ENCODE peak calls at places on chromosomes 11 and 22, in four cellular contexts. P is thoracic aorta, V is pancreas, Z is tibial artery. I is an unnamed sample.

GRCh38 chr11:90113541-90113940 is 20.9 kb upstream of the NAALAD2 start:
- DNase-seq in P (no peak), V (no peak), Z (no peak), I (no peak)

GRCh38 chr11:92226331-92227232 is 2.0 kb downstream of the FAT3 start:
- DNase-seq in P (no peak), V (no peak), Z (no peak), I (no peak)

GRCh38 chr22:39574779-39575551 is 4.4 kb downstream of the CACNA1I start:
- DNase-seq in P (no peak), V (no peak), Z (no peak), I (no peak)

GRCh38 chr11:96111308-96111707 is 187.4 kb upstream of the MTMR2 start:
- DNase-seq in P (no peak), V (no peak), Z (no peak), I (no peak)

GRCh38 chr11:40037005-40037404 is 1422.4 kb downstream of the LRRC4C start:
- DNase-seq in P (no peak), V (no peak), Z (no peak), I (no peak)

GRCh38 chr11:7904910-7905309 is 26.2 kb downstream of the OR10A6 start:
- DNase-seq in P (no peak), V (no peak), Z (no peak), I (no peak)

GRCh38 chr11:90250970-90251369 is 28.1 kb upstream of the CHORDC1 start:
- DNase-seq in P (no peak), V (no peak), Z (no peak), I (no peak)

GRCh38 chr11:109423114-109423859 is 1.3 kb downstream of the C11orf87 start:
- DNase-seq in P (no peak), V (no peak), Z (no peak), I (no peak)

GRCh38 chr22:24420072-24420976 is 7.1 kb upstream of the ADORA2A start:
- DNase-seq in P (no peak), V (no peak), Z (no peak), I (no peak)

GRCh38 chr11:66877585-66877984 is 20.7 kb downstream of the LRFN4 start:
- DNase-seq in P (no peak), V (no peak), Z (no peak), I (no peak)

GRCh38 chr22:45319319-45319675 is 9.6 kb downstream of the FAM118A start:
- DNase-seq in P (no peak), V (no peak), Z (no peak), I (no peak)
- H3K27ac ChIP-seq in P (peak), V (peak), Z (peak), I (peak)

GRCh38 chr11:2691991-2692841 is 7.6 kb downstream of the KCNQ1OT1 start:
- DNase-seq in P (no peak), V (no peak), Z (peak), I (no peak)
- TF ChIP-seq CTCF in P (no peak), V (peak), Z (no peak), I (no peak)

DNA sequence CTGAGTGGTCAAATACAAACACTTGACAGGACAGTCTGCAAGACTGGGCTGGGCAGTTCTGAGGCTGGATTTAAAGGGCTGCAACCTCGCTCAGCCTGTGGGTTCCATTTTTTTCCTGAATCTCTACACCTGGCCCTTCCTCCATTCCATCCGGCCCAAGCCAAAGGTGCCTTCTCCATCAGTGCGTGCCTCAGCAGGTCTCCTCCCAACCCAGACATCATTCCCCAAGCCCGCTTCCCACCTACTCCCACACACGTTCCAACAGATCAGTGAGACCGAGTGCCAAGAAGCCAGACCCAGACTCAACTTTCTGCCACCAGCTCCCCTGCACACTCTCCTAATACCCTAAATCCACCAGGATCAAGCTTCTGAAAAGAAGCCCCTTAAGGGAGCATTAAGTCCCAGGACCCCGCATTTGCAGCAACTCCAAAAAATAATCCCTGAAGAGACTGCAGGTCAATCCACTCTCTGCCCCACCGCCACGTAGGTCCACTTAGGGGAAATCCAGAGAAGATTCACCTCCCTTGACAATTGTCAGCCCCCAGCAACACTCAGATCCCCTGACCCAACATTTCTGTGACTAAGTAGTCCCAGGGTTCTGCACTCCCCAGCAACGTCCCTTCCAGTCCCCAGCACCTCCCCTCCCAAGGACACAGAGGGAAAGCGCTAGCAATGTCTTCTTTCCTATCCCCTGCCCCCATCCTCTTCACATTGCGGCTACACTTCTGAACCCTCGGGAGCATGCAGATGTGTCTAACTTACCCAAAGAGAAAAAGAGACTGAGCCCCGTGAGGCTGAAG is 639 bp downstream of the SCN2B start:
- DNase-seq in P (no peak), V (no peak), Z (no peak), I (no peak)
- H3K27ac ChIP-seq in P (no peak), V (no peak), Z (no peak), I (no peak)

GRCh38 chr11:116234989-116235567 is 537.7 kb downstream of the BUD13 start:
- DNase-seq in P (no peak), V (no peak), Z (no peak), I (no peak)
- TF ChIP-seq CTCF in P (no peak), V (no peak), Z (no peak), I (no peak)

DNA sequence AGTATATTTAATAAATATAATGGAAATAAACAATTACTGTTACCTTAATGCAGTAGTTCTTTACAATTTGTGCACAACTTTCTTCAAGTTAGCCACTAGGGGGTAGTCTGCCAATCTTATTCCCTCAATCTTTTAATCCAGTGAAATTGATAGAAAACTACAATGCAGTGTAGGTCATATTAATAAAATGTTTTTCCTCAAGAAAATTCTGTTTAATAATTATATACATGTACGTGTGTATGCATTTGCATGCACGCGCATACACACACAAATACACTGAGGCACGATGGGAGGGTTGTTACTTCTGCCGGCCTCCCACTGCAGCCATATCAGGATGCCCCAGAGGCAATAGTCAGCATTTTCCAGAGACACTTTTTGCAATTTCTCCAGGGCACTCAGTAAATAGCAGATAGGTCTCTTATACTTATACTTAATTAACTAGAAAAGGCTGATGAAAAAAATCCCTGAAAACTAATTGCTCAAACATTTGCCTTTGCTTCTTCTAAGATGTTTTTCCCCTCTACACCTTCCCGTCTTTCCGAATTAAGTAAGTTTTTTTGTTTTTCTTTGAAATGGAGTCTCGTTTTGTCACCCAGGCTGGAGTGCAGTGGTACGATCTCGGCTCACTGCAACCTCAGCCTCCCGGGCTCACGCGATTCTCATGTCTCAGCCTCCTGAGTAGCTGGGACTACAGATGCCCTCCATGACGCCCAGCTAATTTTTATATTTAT is 3.1 kb downstream of the GAB2 start:
- DNase-seq in P (no peak), V (no peak), Z (no peak), I (no peak)
- H3K27ac ChIP-seq in P (no peak), V (no peak), Z (no peak), I (no peak)

GRCh38 chr22:26753125-26753862 is 95.9 kb downstream of the MIAT start:
- DNase-seq in P (no peak), V (no peak), Z (no peak), I (no peak)

GRCh38 chr22:26762503-26763170 is 105.2 kb downstream of the MIAT start:
- DNase-seq in P (no peak), V (no peak), Z (no peak), I (no peak)

GRCh38 chr22:26757496-26757895 is 100.1 kb downstream of the MIAT start:
- DNase-seq in P (no peak), V (no peak), Z (no peak), I (no peak)

GRCh38 chr22:26751217-26751616 is 93.8 kb downstream of the MIAT start:
- DNase-seq in P (no peak), V (no peak), Z (no peak), I (no peak)

DNA sequence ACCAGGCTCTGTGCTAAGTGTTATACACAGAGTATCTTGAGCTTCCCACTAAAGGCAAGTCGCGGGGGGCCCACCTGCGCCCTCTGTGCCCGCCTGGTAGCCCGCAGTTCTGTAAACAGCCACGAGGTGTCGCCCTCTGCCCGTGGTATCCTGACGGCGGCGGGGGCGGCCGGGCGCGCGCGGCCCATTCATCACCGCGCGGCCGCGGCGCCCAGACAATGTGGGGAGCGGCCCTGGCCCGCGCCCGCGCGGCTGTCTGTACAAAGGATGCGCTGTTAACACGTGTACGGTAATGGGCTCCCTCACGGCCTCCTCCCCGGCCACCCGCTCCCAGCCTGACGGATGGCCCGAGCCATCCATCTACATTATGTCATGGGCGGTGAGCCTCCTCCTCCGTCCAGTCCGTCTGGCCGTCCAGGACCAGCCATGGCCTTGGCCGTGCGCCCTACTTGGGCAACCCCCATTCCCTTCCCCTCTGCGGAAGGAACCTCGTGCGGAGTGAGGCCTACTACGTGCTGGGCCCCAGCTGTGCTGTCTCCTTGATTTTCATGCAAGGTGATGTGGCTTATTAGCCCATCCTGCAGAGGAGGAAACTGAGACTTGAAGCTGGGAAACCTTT is 99.4 kb downstream of the MIAT start:
- DNase-seq in P (peak), V (peak), Z (peak), I (no peak)
- TF ChIP-seq CTCF in P (peak), V (peak), Z (peak), I (peak)